ENCODE peak calls at places on chromosomes 16 and 17, in ten cellular contexts. R, U, T, X, F, K, Y, S, W and D are unnamed samples. For H3K36me3 and H3K27me3, the result is how much of the 10 kb centered on the place peaks cover.

GRCh38 chr17:4209611-4210010 is 54.2 kb downstream of the ANKFY1 start:
- DNase-seq in F (no peak), T (no peak), X (peak), K (peak), S (no peak), R (no peak), Y (no peak), U (no peak), W (no peak), D (no peak)

GRCh38 chr17:81152288-81152848 is 12.9 kb upstream of the PVALEF start:
- DNase-seq in R (no peak), U (no peak), Y (no peak), W (no peak), K (no peak), F (no peak), X (no peak), S (no peak), T (no peak), D (peak)

GRCh38 chr16:83953796-83954576 is 946 bp downstream of the OSGIN1 start:
- DNase-seq in R (no peak), W (no peak), X (no peak), F (no peak), K (no peak), T (peak), Y (no peak), S (no peak), U (no peak), D (peak)

GRCh38 chr16:53429221-53429943 is 4.9 kb upstream of the RBL2 start:
- DNase-seq in X (no peak), U (no peak), T (no peak), W (no peak), F (no peak), K (no peak), R (no peak), Y (no peak), S (no peak), D (no peak)

GRCh38 chr17:69448431-69449102 is 34.1 kb downstream of the MAP2K6 start:
- DNase-seq in T (no peak), K (no peak), X (no peak), R (no peak), F (no peak), W (no peak), U (no peak), S (no peak), Y (peak), D (peak)

GRCh38 chr16:30948087-30948955 is 547 bp upstream of the ORAI3 start:
- DNase-seq in S (peak), U (peak), Y (peak), X (peak), F (no peak), R (peak), T (peak), K (peak), W (no peak), D (peak)

GRCh38 chr16:15051387-15051951 is 4.4 kb downstream of the NTAN1 start:
- DNase-seq in R (no peak), X (no peak), Y (no peak), F (no peak), S (no peak), W (no peak), T (no peak), K (no peak), U (peak), D (no peak)

GRCh38 chr16:2827831-2828520 is 2.1 kb upstream of the ZG16B start:
- DNase-seq in F (no peak), Y (no peak), K (no peak), W (no peak), X (no peak), T (no peak), R (no peak), S (no peak), U (peak), D (peak)

GRCh38 chr16:73095885-73096341 is 48.0 kb upstream of the ZFHX3 start:
- DNase-seq in S (no peak), U (no peak), X (no peak), W (no peak), Y (no peak), R (no peak), F (no peak), T (no peak), K (peak), D (no peak)

GRCh38 chr16:30488764-30489595 is 16.4 kb downstream of the ITGAL start:
- DNase-seq in F (no peak), U (no peak), X (no peak), W (no peak), R (no peak), K (no peak), Y (no peak), S (no peak), T (no peak), D (peak)

GRCh38 chr16:11016993-11017392 is 72.6 kb downstream of the CLEC16A start:
- DNase-seq in Y (no peak), R (no peak), U (peak), S (peak), X (no peak), K (no peak), F (no peak), W (no peak), T (peak), D (no peak)

GRCh38 chr16:74064120-74064735 is 232.4 kb upstream of the PSMD7 start:
- DNase-seq in T (no peak), R (no peak), K (no peak), F (no peak), Y (no peak), W (no peak), U (no peak), S (no peak), X (no peak), D (no peak)

GRCh38 chr17:16945513-16946201 is 26.3 kb downstream of the TNFRSF13B start:
- DNase-seq in W (no peak), U (no peak), F (no peak), R (no peak), K (no peak), Y (peak), T (peak), X (no peak), S (no peak), D (peak)

GRCh38 chr17:18261146-18261515 is 669 bp downstream of the MIEF2 start:
- DNase-seq in W (no peak), U (peak), F (no peak), T (no peak), R (no peak), Y (peak), S (peak), K (peak), X (peak), D (peak)

GRCh38 chr17:20315821-20316220 is 151.5 kb downstream of the LGALS9B start:
- DNase-seq in W (no peak), K (no peak), Y (no peak), F (no peak), R (no peak), U (no peak), T (no peak), X (no peak), S (no peak), D (peak)

GRCh38 chr17:50534222-50534978 is 1.9 kb downstream of the EPN3 start:
- DNase-seq in U (no peak), W (no peak), R (no peak), X (no peak), K (no peak), S (no peak), Y (peak), F (no peak), T (peak), D (peak)

GRCh38 chr16:11079657-11080187 is 135.4 kb downstream of the CLEC16A start:
- DNase-seq in S (no peak), Y (no peak), T (no peak), R (peak), K (no peak), F (no peak), W (no peak), U (no peak), X (no peak), D (no peak)

GRCh38 chr16:8989099-8989878 is 25.6 kb upstream of the USP7 start:
- DNase-seq in X (no peak), W (no peak), Y (peak), T (no peak), F (no peak), R (no peak), K (no peak), S (no peak), U (no peak), D (peak)

GRCh38 chr17:36760425-36760824 is 159.0 kb downstream of the MRM1 start:
- DNase-seq in U (no peak), K (no peak), S (no peak), R (no peak), X (no peak), Y (no peak), F (no peak), T (no peak), W (no peak), D (no peak)

GRCh38 chr17:17771498-17772201 is 65.1 kb downstream of the SREBF1 start:
- DNase-seq in R (no peak), S (no peak), K (no peak), Y (no peak), X (no peak), W (no peak), T (no peak), U (no peak), F (no peak), D (no peak)

DNA sequence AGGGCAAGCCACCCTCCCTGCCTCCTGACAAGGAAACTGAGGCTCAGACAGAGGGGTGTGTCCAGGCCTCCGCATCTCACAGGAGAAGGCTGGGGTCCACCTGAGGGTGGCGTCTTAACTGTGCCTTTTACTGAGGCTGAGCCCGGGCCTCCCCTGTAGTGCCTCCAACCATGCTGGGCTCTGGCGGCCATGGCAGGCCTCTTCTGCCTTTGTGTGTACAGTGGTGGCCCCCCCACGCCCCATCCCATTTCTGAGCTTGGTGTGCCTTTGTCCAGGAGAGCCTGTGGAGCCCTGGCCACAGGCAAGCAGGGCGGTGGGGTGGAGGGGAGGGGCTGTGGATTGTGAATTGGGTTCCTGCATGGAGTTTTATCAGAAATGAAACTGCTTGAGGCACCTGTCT is 31.2 kb downstream of the MGRN1 start:
- DNase-seq in X (no peak), R (no peak), T (no peak), K (no peak), Y (no peak), S (no peak), W (no peak), F (no peak), U (no peak), D (no peak)
- H3K36me3 ChIP-seq in X (half or more), R (under half), T (under half), K (half or more), Y (under half), S (under half), W (under half), F (under half), U (half or more), D (under half)

DNA sequence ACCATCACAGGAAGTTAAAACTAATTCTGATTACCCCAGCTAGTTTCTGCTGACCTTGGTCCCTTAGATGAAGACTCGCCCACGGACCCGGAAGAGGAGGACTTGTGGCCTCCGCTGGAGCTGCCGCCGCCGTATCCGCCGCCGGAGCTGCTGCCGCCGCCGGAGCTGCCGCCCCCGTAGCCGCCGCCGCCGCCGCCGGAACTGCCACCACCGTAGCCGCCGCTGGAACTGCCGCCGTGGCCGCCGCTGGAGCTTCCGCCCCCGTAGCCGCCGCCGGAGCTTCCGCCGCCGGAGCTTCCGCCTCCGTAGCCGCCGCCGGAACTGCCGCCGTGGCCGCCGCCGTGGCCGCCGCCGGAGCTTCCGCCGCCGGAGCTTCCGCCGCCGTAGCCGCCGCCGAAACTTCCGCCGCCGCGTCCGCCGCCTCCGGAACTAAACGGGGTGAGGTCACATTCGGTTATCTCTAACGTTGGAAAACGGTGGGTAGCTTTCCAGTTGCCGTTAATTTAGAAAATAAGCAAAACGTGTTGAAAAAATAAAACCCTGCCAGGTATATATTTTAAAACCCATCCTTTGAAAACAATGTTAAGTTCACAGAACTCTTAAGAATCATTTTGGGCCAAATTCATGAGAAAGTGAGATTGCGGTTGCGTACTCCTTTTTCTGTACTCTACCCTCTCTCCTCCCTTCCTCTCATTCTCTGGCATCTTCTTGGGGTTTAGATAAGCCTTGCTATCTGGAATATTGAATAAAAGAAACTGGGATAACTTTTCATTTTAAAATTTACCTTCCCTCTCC is 3.5 kb downstream of the KRT10 start:
- DNase-seq in Y (peak), F (peak), U (peak), R (peak), S (peak), K (peak), W (peak), X (peak), T (peak), D (peak)
- H3K27me3 ChIP-seq in Y (under half), F (under half), U (under half), R (under half), S (under half), K (under half), W (under half), X (under half), T (under half), D (under half)

GRCh38 chr17:58321571-58322525 is 6.7 kb downstream of the TSPOAP1 start:
- DNase-seq in T (no peak), F (no peak), R (no peak), W (no peak), K (no peak), U (peak), S (no peak), X (no peak), Y (no peak), D (peak)

GRCh38 chr17:58324409-58325288 is 3.9 kb downstream of the TSPOAP1 start:
- DNase-seq in U (peak), Y (peak), T (no peak), K (no peak), R (no peak), W (no peak), F (no peak), X (no peak), S (no peak), D (peak)

GRCh38 chr17:58322581-58323419 is 5.8 kb downstream of the TSPOAP1 start:
- DNase-seq in U (peak), S (no peak), R (no peak), W (no peak), T (no peak), K (no peak), F (no peak), X (no peak), Y (no peak), D (peak)

GRCh38 chr17:58325289-58325726 is 3.3 kb downstream of the TSPOAP1 start:
- DNase-seq in S (no peak), K (no peak), X (no peak), U (no peak), F (no peak), R (no peak), Y (no peak), T (no peak), W (no peak), D (peak)

GRCh38 chr17:58323420-58324408 is 4.9 kb downstream of the TSPOAP1 start:
- DNase-seq in W (no peak), S (no peak), R (no peak), Y (no peak), F (no peak), K (no peak), T (no peak), X (no peak), U (no peak), D (no peak)
- H3K36me3 ChIP-seq in W (under half), S (under half), R (under half), Y (under half), F (under half), K (under half), T (under half), X (under half), U (under half), D (under half)

GRCh38 chr17:8619294-8619693 is 11.2 kb downstream of the MYH10 start:
- DNase-seq in S (no peak), T (no peak), R (no peak), Y (no peak), W (no peak), U (no peak), K (no peak), F (no peak), X (no peak), D (no peak)
- H3K27me3 ChIP-seq in S (under half), T (under half), R (under half), Y (under half), W (under half), U (under half), K (under half), F (under half), X (under half), D (under half)

GRCh38 chr16:56382901-56383355 is 42.4 kb downstream of the AMFR start:
- DNase-seq in K (no peak), W (no peak), S (no peak), Y (no peak), R (no peak), U (no peak), F (no peak), X (no peak), T (no peak), D (no peak)
- H3K36me3 ChIP-seq in K (half or more), W (under half), S (under half), Y (under half), R (under half), U (half or more), F (under half), X (half or more), T (under half), D (under half)

GRCh38 chr16:49749816-49750215 is 106.1 kb downstream of the ZNF423 start:
- DNase-seq in S (no peak), Y (no peak), W (no peak), F (no peak), R (no peak), X (no peak), U (no peak), T (no peak), K (no peak), D (peak)
- H3K27me3 ChIP-seq in S (under half), Y (under half), W (under half), F (under half), R (under half), X (under half), U (under half), T (under half), K (under half), D (under half)

GRCh38 chr17:47663997-47664941 is 14.6 kb downstream of the KPNB1 start:
- DNase-seq in W (peak), S (no peak), F (peak), Y (peak), X (peak), R (no peak), U (no peak), T (peak), K (peak), D (peak)

GRCh38 chr17:47669060-47669459 is 19.3 kb downstream of the KPNB1 start:
- DNase-seq in S (no peak), T (no peak), U (no peak), K (no peak), X (no peak), R (no peak), Y (no peak), F (no peak), W (no peak), D (no peak)

GRCh38 chr17:47660064-47660492 is 10.4 kb downstream of the KPNB1 start:
- DNase-seq in Y (no peak), T (no peak), X (no peak), U (no peak), F (no peak), W (no peak), R (no peak), S (no peak), K (no peak), D (no peak)

GRCh38 chr17:47670064-47670463 is 20.3 kb downstream of the KPNB1 start:
- DNase-seq in Y (no peak), T (no peak), U (no peak), R (no peak), F (no peak), K (no peak), W (no peak), X (no peak), S (no peak), D (no peak)

DNA sequence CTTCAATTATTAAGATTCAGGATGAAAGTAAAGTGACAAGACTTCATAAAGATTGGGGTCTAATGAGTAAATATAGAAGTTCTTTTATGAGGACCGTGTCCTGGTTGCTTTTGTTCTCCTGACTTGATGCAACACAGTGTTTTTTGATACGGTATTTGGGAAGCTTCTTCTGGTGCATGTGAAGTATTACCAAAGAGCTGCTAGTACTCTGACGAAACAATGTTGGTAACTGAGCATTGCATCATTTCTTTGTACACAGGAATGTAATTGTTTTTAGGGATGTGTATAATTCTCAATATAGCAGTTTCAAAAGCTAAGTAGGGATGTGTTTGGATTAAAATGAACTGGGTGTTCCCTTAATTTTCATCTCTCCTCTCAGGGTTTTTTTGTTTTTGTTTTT is 15.9 kb downstream of the KPNB1 start:
- DNase-seq in R (no peak), X (no peak), S (no peak), T (no peak), F (no peak), K (no peak), Y (no peak), U (no peak), W (no peak), D (no peak)
- H3K36me3 ChIP-seq in R (under half), X (half or more), S (under half), T (half or more), F (half or more), K (half or more), Y (under half), U (half or more), W (half or more), D (half or more)